ENCODE peak calls at places on chromosomes 1 and 21, in seven cellular contexts. A, X, U, F, S, W and K are unnamed samples.

GRCh38 chr1:226047495-226047894 is 15.0 kb upstream of the H3-3A start:
- DNase-seq in X (no peak), W (no peak), A (no peak), F (no peak), U (peak), S (no peak), K (no peak)

GRCh38 chr1:109815809-109816791 is 52.4 kb upstream of the EPS8L3 start:
- DNase-seq in S (no peak), F (no peak), X (peak), W (no peak), U (no peak), A (no peak), K (no peak)

GRCh38 chr1:110107867-110108469 is 4.3 kb upstream of the UBL4B start:
- DNase-seq in X (no peak), U (no peak), S (no peak), W (no peak), F (no peak), A (no peak), K (no peak)

GRCh38 chr1:154806333-154806732 is 63.7 kb downstream of the KCNN3 start:
- DNase-seq in U (no peak), W (no peak), A (no peak), F (no peak), S (no peak), X (no peak), K (no peak)

GRCh38 chr1:193762276-193762675 is 575.9 kb upstream of the B3GALT2 start:
- DNase-seq in U (no peak), W (no peak), A (no peak), S (no peak), F (no peak), X (no peak), K (no peak)

GRCh38 chr1:165595561-165595960 is 35.5 kb upstream of the MGST3 start:
- DNase-seq in F (no peak), S (no peak), U (peak), W (no peak), A (no peak), X (no peak), K (no peak)

GRCh38 chr21:42833439-42833815 is 45.9 kb downstream of the WDR4 start:
- DNase-seq in U (peak), F (peak), A (peak), W (no peak), X (peak), S (no peak), K (peak)

GRCh38 chr1:60268451-60268850 is 194.9 kb upstream of the C1orf87 start:
- DNase-seq in S (no peak), X (no peak), F (no peak), A (no peak), W (no peak), U (no peak), K (no peak)

GRCh38 chr21:33828083-33828482 is 87.5 kb downstream of the ATP5PO start:
- DNase-seq in U (no peak), X (no peak), F (no peak), S (no peak), A (no peak), W (no peak), K (no peak)

GRCh38 chr21:28554660-28555475 is 437.8 kb downstream of the LTN1 start:
- DNase-seq in A (no peak), W (no peak), U (no peak), X (no peak), F (no peak), S (no peak), K (no peak)

GRCh38 chr1:39348278-39348677 is 143.2 kb upstream of the BMP8A start:
- DNase-seq in F (no peak), A (no peak), U (no peak), X (no peak), S (no peak), W (no peak), K (no peak)

GRCh38 chr1:31723828-31724359 is 20.1 kb upstream of the COL16A1 start:
- DNase-seq in S (no peak), W (peak), A (peak), U (peak), X (peak), F (peak), K (no peak)

GRCh38 chr1:94927405-94928175 is 680 bp upstream of the CNN3 start:
- DNase-seq in F (no peak), W (no peak), S (no peak), X (peak), U (no peak), A (no peak), K (no peak)

GRCh38 chr1:116367256-116367949 is 5.6 kb upstream of the ATP1A1 start:
- DNase-seq in X (no peak), S (no peak), A (no peak), U (no peak), F (no peak), W (no peak), K (no peak)

GRCh38 chr1:241532864-241533263 is 686 bp downstream of the KMO start:
- DNase-seq in F (no peak), W (no peak), S (no peak), X (peak), U (no peak), A (no peak), K (no peak)

GRCh38 chr1:155195201-155196102 is 12.2 kb downstream of the THBS3 start:
- DNase-seq in F (no peak), W (no peak), X (no peak), U (no peak), A (no peak), S (no peak), K (no peak)

GRCh38 chr1:89632213-89633102 is 462 bp upstream of the LRRC8C start:
- DNase-seq in X (peak), U (peak), W (peak), F (peak), A (peak), S (peak), K (peak)

GRCh38 chr1:183645453-183646024 is 7.6 kb downstream of the APOBEC4 start:
- DNase-seq in S (no peak), F (no peak), W (no peak), A (no peak), U (no peak), X (no peak), K (no peak)

GRCh38 chr1:167999930-168000329 is 63.1 kb upstream of the MPC2 start:
- DNase-seq in S (no peak), F (no peak), A (no peak), X (no peak), W (no peak), U (no peak), K (no peak)

GRCh38 chr21:39847877-39848276 is 19.4 kb upstream of the PCP4 start:
- DNase-seq in F (no peak), X (no peak), A (no peak), W (no peak), S (no peak), U (no peak), K (no peak)

GRCh38 chr1:65264197-65264929 is 45.0 kb upstream of the DNAJC6 start:
- DNase-seq in X (no peak), A (no peak), S (no peak), F (no peak), U (no peak), W (peak), K (no peak)

GRCh38 chr1:243336163-243336562 is 80.3 kb downstream of the SDCCAG8 start:
- DNase-seq in A (no peak), X (no peak), F (no peak), W (no peak), S (no peak), U (no peak), K (no peak)

GRCh38 chr1:64097859-64098258 is 105.6 kb upstream of the UBE2U start:
- DNase-seq in A (no peak), X (no peak), F (no peak), U (no peak), S (no peak), W (no peak), K (no peak)

GRCh38 chr1:215523906-215524305 is 43.2 kb upstream of the KCTD3 start:
- DNase-seq in A (no peak), S (no peak), U (no peak), W (no peak), F (no peak), X (no peak), K (no peak)

GRCh38 chr21:45455321-45456013 is 50.5 kb downstream of the COL18A1 start:
- DNase-seq in X (peak), U (peak), S (no peak), A (peak), W (peak), F (no peak), K (no peak)

GRCh38 chr21:17784604-17785402 is 34.4 kb downstream of the C21orf91 start:
- DNase-seq in A (peak), X (no peak), S (no peak), U (peak), F (no peak), W (no peak), K (no peak)

GRCh38 chr1:6267686-6268281 is 6.9 kb upstream of the GPR153 start:
- DNase-seq in U (peak), A (no peak), X (no peak), F (no peak), W (no peak), S (no peak), K (no peak)

GRCh38 chr1:107535091-107535490 is 394.3 kb downstream of the NTNG1 start:
- DNase-seq in U (no peak), A (no peak), W (no peak), F (no peak), X (no peak), S (no peak), K (no peak)

GRCh38 chr1:2195785-2196184 is 1.2 kb upstream of the FAAP20 start:
- DNase-seq in F (no peak), S (peak), X (no peak), A (no peak), U (no peak), W (no peak), K (no peak)

GRCh38 chr1:59139396-59139795 is 157.5 kb upstream of the FGGY start:
- DNase-seq in X (peak), U (peak), A (no peak), W (peak), S (no peak), F (no peak), K (no peak)

GRCh38 chr21:17458279-17458678 is 54.6 kb upstream of the CXADR start:
- DNase-seq in A (no peak), W (no peak), F (no peak), S (no peak), U (no peak), X (no peak), K (no peak)

GRCh38 chr21:43801006-43801783 is 11.8 kb downstream of the RRP1 start:
- DNase-seq in S (no peak), U (no peak), F (no peak), W (no peak), X (no peak), A (no peak), K (no peak)

GRCh38 chr1:103448560-103448959 is 76.9 kb upstream of the RNPC3 start:
- DNase-seq in F (no peak), U (no peak), W (no peak), S (no peak), X (no peak), A (peak), K (no peak)

GRCh38 chr1:203072002-203072607 is 13.7 kb downstream of the MYOG start:
- DNase-seq in W (no peak), A (no peak), U (no peak), F (no peak), X (no peak), S (peak), K (no peak)

GRCh38 chr1:211613108-211613947 is 34.4 kb upstream of the SLC30A1 start:
- DNase-seq in U (peak), W (peak), X (peak), S (peak), F (no peak), A (no peak), K (no peak)
- H3K27ac ChIP-seq in U (no peak), W (peak), X (no peak), S (peak), F (no peak), A (no peak), K (peak)

GRCh38 chr1:25769625-25770024 is 30.4 kb upstream of the SELENON start:
- DNase-seq in X (no peak), S (no peak), F (no peak), A (no peak), W (no peak), U (no peak), K (no peak)

GRCh38 chr1:25766721-25767436 is 33.1 kb upstream of the SELENON start:
- DNase-seq in F (no peak), X (no peak), A (no peak), U (peak), S (no peak), W (peak), K (no peak)

GRCh38 chr1:25767437-25767770 is 32.6 kb upstream of the SELENON start:
- DNase-seq in X (no peak), S (no peak), W (no peak), F (no peak), A (no peak), U (no peak), K (no peak)

GRCh38 chr1:25770541-25771245 is 29.3 kb upstream of the SELENON start:
- DNase-seq in W (no peak), S (no peak), A (no peak), F (peak), U (no peak), X (no peak), K (no peak)

GRCh38 chr1:25768999-25769398 is 31.0 kb upstream of the SELENON start:
- DNase-seq in A (no peak), S (no peak), U (no peak), F (no peak), X (no peak), W (no peak), K (no peak)
- H3K27ac ChIP-seq in A (no peak), S (no peak), U (no peak), F (no peak), X (no peak), W (no peak), K (no peak)

DNA sequence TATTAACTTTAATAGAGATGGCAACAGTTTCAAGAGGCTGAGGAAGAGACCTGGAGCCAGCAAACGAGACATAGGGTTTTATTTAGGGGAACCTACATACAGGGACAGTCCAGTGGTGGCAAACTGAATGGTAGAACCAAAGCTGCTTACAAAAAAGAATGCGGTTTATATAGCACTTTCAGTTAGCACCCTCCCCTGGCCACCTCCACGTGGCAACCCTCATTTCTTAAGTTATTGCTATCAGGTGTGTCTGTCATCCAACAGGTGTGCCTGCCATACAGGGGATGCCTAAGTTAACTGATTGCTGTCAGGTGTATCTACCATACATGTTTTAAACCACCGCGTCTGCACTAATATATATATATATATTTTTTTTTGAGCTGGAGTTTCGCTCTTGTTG is 129.2 kb upstream of the DUSP10 start:
- DNase-seq in F (no peak), W (no peak), A (no peak), X (no peak), S (no peak), U (no peak), K (no peak)
- H3K27ac ChIP-seq in F (no peak), W (no peak), A (no peak), X (no peak), S (no peak), U (no peak), K (no peak)

GRCh38 chr1:38028105-38028591 is 15.6 kb downstream of the UTP11 start:
- DNase-seq in S (no peak), U (peak), X (no peak), F (no peak), W (no peak), A (peak), K (no peak)

GRCh38 chr1:38028671-38029070 is 16.1 kb downstream of the UTP11 start:
- DNase-seq in S (peak), A (no peak), U (no peak), W (no peak), F (no peak), X (no peak), K (no peak)

GRCh38 chr1:38029725-38030511 is 16.7 kb downstream of the POU3F1 start:
- DNase-seq in W (peak), U (peak), A (peak), F (peak), X (no peak), S (peak), K (no peak)

GRCh38 chr1:38030596-38031512 is 15.7 kb downstream of the POU3F1 start:
- DNase-seq in A (peak), F (no peak), X (no peak), U (no peak), S (no peak), W (no peak), K (no peak)

GRCh38 chr1:38029081-38029681 is 16.6 kb downstream of the UTP11 start:
- DNase-seq in W (no peak), U (no peak), S (peak), X (no peak), F (no peak), A (no peak), K (no peak)
- H3K27ac ChIP-seq in W (peak), U (peak), S (peak), X (no peak), F (no peak), A (peak), K (no peak)

DNA sequence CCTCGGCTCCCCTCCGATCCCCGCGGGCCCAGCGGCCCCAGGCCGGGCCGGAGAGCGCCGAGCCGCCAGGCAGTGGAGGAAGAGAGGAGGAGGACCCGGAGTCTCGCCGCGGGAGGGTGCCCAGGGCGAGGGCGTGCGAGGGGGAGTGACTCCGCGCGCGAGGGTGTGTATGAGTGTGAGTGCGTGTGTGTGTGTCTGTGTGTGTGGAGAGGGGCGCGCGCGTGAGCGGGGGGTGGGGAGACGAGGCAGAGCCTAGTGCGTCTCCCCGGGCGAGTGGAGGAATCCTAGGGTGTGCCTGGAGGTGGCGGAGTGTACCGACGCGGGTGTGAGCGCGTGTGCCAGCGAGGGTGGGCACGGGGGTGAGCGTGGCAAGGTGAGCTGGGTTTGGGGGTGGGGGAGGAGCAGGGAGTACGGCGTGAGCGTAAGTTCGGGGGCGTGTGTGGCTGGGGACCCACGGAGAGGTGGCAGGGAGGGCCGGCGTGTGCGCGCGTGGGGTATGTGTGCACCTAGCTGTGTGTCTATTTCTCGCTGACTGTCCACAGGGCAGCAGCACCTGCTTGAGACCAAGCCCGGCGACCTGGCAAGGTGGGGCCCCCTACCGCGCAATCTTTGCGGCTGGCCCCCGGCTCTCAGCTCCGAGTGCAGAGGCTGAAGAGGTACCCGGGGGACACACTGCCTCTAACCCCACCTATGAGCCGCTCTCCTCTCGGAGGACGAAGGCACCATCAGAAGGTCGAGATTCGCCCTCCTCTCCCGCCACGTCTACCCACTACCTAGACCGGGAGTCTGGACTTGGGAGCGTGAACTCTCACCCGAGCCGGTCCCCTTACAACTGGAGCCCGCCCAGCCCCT is 784 bp upstream of the KCND3 start:
- DNase-seq in F (no peak), S (no peak), X (no peak), U (no peak), W (peak), A (no peak), K (no peak)
- H3K27ac ChIP-seq in F (no peak), S (peak), X (no peak), U (no peak), W (peak), A (no peak), K (no peak)

DNA sequence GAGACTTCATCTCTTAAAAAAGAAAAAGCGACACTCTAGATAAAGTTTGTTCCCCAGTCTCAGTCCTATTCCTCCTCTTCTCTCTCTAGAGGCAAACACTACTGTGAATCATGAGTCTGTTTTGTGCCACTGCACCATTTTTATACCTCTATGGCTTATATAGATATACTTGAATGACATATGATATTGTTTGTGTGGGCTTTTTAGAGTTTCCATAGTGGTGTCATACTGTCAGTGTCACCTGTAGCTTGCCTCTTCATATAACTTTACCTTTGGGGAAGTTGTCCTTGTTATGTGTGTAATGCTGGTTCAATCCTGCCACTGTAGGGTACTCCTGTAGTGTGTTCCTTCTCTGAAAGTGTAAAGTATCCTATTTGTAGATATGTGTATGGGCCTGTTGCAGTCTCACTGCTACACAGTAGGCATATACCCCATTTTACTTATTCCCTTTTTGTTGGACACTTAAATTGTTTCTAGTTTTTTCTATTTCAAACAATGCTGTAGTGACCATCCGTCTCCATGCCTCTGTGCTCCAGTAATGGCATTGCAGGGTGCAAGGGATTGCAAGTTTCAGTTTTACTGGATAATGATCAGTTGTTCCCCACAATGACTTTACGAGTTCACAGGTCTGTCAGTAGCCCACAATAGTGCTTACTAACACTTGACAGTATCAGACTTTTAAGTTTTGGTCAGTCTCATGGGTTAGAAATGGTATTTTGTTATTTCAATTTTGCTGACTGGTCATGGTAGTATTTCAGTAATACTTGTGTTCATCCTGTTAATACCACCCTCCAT is 2.7 kb downstream of the PRMT2 start:
- DNase-seq in W (no peak), F (no peak), S (no peak), U (peak), X (no peak), A (peak), K (no peak)
- H3K27ac ChIP-seq in W (no peak), F (peak), S (no peak), U (no peak), X (no peak), A (peak), K (peak)

GRCh38 chr1:112318698-112319370 is 77.2 kb upstream of the CTTNBP2NL start:
- DNase-seq in A (no peak), U (no peak), F (no peak), X (no peak), S (no peak), W (no peak), K (no peak)
- H3K27ac ChIP-seq in A (no peak), U (no peak), F (no peak), X (no peak), S (peak), W (no peak), K (no peak)

GRCh38 chr1:220681220-220681847 is 8.8 kb upstream of the C1orf115 start:
- DNase-seq in S (no peak), W (no peak), U (peak), F (no peak), X (no peak), A (no peak), K (no peak)
- H3K27ac ChIP-seq in S (no peak), W (no peak), U (peak), F (no peak), X (no peak), A (no peak), K (no peak)